ENCODE peak calls at places on chromosome 2, in eight cellular contexts. V, X, B, I, K, Z, R and Y are unnamed samples.

GRCh38 chr2:24511894-24512293 is 20.8 kb downstream of the NCOA1 start:
- DNase-seq in Z (no peak), R (no peak), I (no peak), V (no peak), K (no peak), B (no peak), X (no peak), Y (no peak)

GRCh38 chr2:74712223-74713053 is 58.4 kb downstream of the SEMA4F start:
- DNase-seq in V (no peak), K (no peak), R (peak; percentile 35), X (no peak), Z (no peak), I (no peak), B (no peak), Y (no peak)

GRCh38 chr2:44429034-44429433 is 67.3 kb downstream of the CAMKMT start:
- DNase-seq in X (peak; percentile 33), K (no peak), Z (peak; percentile 57), V (no peak), I (peak; percentile 20), B (no peak), R (no peak), Y (no peak)

GRCh38 chr2:231613054-231613654 is 20.5 kb downstream of the TEX44 start:
- DNase-seq in Z (no peak), R (peak; percentile 44), V (peak; percentile 51), I (peak; percentile 42), B (no peak), K (no peak), X (no peak), Y (no peak)

GRCh38 chr2:205524656-205525055 is 157.6 kb upstream of the NRP2 start:
- DNase-seq in X (no peak), I (no peak), Z (no peak), K (no peak), V (no peak), R (no peak), B (no peak), Y (no peak)

GRCh38 chr2:70190086-70190412 is 770 bp downstream of the C2orf42 start:
- DNase-seq in B (peak; percentile 45), Z (peak; percentile 30), R (no peak), K (peak; percentile 17), I (peak; percentile 42), V (peak; percentile 45), X (no peak), Y (peak; percentile 58)

GRCh38 chr2:229300814-229301213 is 29.7 kb upstream of the PID1 start:
- DNase-seq in Z (no peak), R (no peak), V (no peak), K (no peak), I (no peak), X (no peak), B (no peak), Y (no peak)

GRCh38 chr2:222338374-222338773 is 39.6 kb upstream of the PAX3 start:
- DNase-seq in X (no peak), R (no peak), I (no peak), V (no peak), B (no peak), K (no peak), Z (no peak), Y (no peak)

GRCh38 chr2:191870744-191871143 is 23.9 kb upstream of the CAVIN2 start:
- DNase-seq in V (no peak), B (peak; percentile 53), Z (no peak), X (no peak), R (no peak), K (no peak), I (no peak), Y (no peak)

GRCh38 chr2:66982766-66983165 is 414.4 kb upstream of the ETAA1 start:
- DNase-seq in K (no peak), X (no peak), V (no peak), Z (no peak), B (no peak), I (peak; percentile 8), R (no peak), Y (no peak)

GRCh38 chr2:201643216-201643651 is at the start of gene TMEM237:
- DNase-seq in X (peak; percentile 28), B (peak; percentile 56), Z (no peak), I (peak; percentile 54), R (peak; percentile 45), V (peak; percentile 67), K (no peak), Y (no peak)

GRCh38 chr2:191864623-191865521 is 18.0 kb upstream of the CAVIN2 start:
- DNase-seq in K (no peak), Z (peak; percentile 66), V (peak; percentile 57), R (no peak), X (no peak), I (peak; percentile 77), B (no peak), Y (no peak)

GRCh38 chr2:178943745-178944144 is 106.2 kb downstream of the CCDC141 start:
- DNase-seq in V (no peak), B (no peak), X (no peak), I (no peak), R (no peak), Z (no peak), K (no peak), Y (no peak)

GRCh38 chr2:53767405-53768232 is at the start of gene CHAC2:
- DNase-seq in I (peak; percentile 82), K (peak; percentile 76), X (peak; percentile 83), Z (peak; percentile 74), B (peak; percentile 91), V (peak; percentile 88), R (peak; percentile 89), Y (peak; percentile 92)

GRCh38 chr2:9141706-9142460 is 64.7 kb upstream of the ASAP2 start:
- DNase-seq in V (no peak), X (no peak), I (no peak), Z (no peak), K (no peak), B (no peak), R (no peak), Y (no peak)

GRCh38 chr2:128361376-128362131 is 42.9 kb upstream of the HS6ST1 start:
- DNase-seq in I (no peak), V (no peak), R (no peak), K (no peak), X (no peak), Z (no peak), B (no peak), Y (no peak)

GRCh38 chr2:45885111-45885685 is 233.7 kb downstream of the PRKCE start:
- DNase-seq in K (no peak), B (no peak), R (no peak), V (peak; percentile 62), I (no peak), X (no peak), Z (no peak), Y (no peak)

GRCh38 chr2:19848952-19849351 is 52.8 kb downstream of the TTC32 start:
- DNase-seq in B (no peak), R (no peak), I (no peak), K (no peak), V (no peak), X (no peak), Z (no peak), Y (no peak)

GRCh38 chr2:216936954-216937357 is 77.1 kb upstream of the TNP1 start:
- DNase-seq in K (no peak), B (no peak), Z (no peak), V (no peak), R (no peak), I (no peak), X (no peak), Y (no peak)

GRCh38 chr2:176432439-176432838 is 163.2 kb downstream of the MTX2 start:
- DNase-seq in K (no peak), X (no peak), V (no peak), Z (no peak), B (no peak), I (no peak), R (no peak), Y (no peak)

GRCh38 chr2:150122871-150123588 is 364.4 kb downstream of the RND3 start:
- DNase-seq in K (no peak), V (no peak), R (no peak), X (no peak), I (no peak), Z (peak; percentile 68), B (no peak), Y (no peak)

GRCh38 chr2:230751062-230751461 is 38.4 kb downstream of the CAB39 start:
- DNase-seq in B (no peak), X (no peak), K (no peak), Z (peak; percentile 64), I (peak; percentile 80), V (no peak), R (no peak), Y (no peak)

GRCh38 chr2:231287696-231288095 is 89.3 kb downstream of the ARMC9 start:
- DNase-seq in I (no peak), Z (no peak), R (no peak), B (no peak), K (no peak), V (no peak), X (no peak), Y (no peak)

GRCh38 chr2:174846941-174847938 is 83.0 kb upstream of the CHRNA1 start:
- DNase-seq in B (peak; percentile 86), V (peak; percentile 88), K (no peak), Z (peak; percentile 66), X (no peak), R (no peak), I (peak; percentile 80), Y (no peak)

GRCh38 chr2:96768083-96768561 is 7.4 kb downstream of the CNNM4 start:
- DNase-seq in B (no peak), K (no peak), V (no peak), X (no peak), Z (no peak), I (no peak), R (no peak), Y (no peak)

GRCh38 chr2:8559811-8560210 is 122.0 kb upstream of the ID2 start:
- DNase-seq in Z (no peak), V (no peak), X (no peak), R (no peak), I (no peak), B (no peak), K (no peak), Y (no peak)

GRCh38 chr2:41910126-41910525 is 137.7 kb upstream of the PKDCC start:
- DNase-seq in K (no peak), Z (peak; percentile 69), I (peak; percentile 24), R (no peak), B (no peak), X (no peak), V (no peak), Y (no peak)

GRCh38 chr2:85015653-85016360 is 44.8 kb downstream of the KCMF1 start:
- DNase-seq in K (no peak), Z (no peak), X (no peak), V (no peak), I (no peak), B (no peak), R (no peak), Y (no peak)

GRCh38 chr2:20526146-20526545 is 79.3 kb downstream of the RHOB start:
- DNase-seq in V (no peak), Z (no peak), X (no peak), R (no peak), B (no peak), K (no peak), I (no peak), Y (no peak)

GRCh38 chr2:238144262-238144661 is 5.8 kb downstream of the KLHL30 start:
- DNase-seq in V (no peak), X (no peak), I (no peak), Z (no peak), R (no peak), K (no peak), B (no peak), Y (no peak)

GRCh38 chr2:72953976-72954375 is 36.7 kb downstream of the EMX1 start:
- DNase-seq in V (no peak), I (no peak), X (no peak), R (no peak), Z (no peak), B (no peak), K (no peak), Y (no peak)

GRCh38 chr2:205686231-205687017 is 4.1 kb downstream of the NRP2 start:
- DNase-seq in R (no peak), K (no peak), Z (no peak), B (peak; percentile 68), I (peak; percentile 52), V (no peak), X (no peak), Y (no peak)

GRCh38 chr2:191995285-191995684 is 148.4 kb upstream of the CAVIN2 start:
- DNase-seq in Z (no peak), V (no peak), I (peak; percentile 12), R (no peak), K (no peak), B (no peak), X (no peak), Y (no peak)